ENCODE peak calls at places on chromosomes 12 and 14, in nine cellular contexts. K is activated CD4-positive, CD25-positive, alpha-beta regulatory T cell; N is stimulated activated CD4-positive, alpha-beta T cell treated with anti-CD3 and anti-CD28 coated beads, Interleukin-4, amount 100 ng/mL, for 48 hours; F is fibroblast of lung; Z is GM12891; I is colonic mucosa; J is Calu3; W is C1 segment of cervical spinal cord; A is SHP77. O is an unnamed sample.

GRCh38 chr14:20176330-20176729 is 14.4 kb upstream of the OR11G2 start:
- DNase-seq in K (no peak), N (no peak), F (no peak), Z (no peak), I (no peak), J (no peak), W (no peak), A (no peak), O (no peak)

GRCh38 chr14:61476737-61477410 is 155.5 kb downstream of the PRKCH start:
- DNase-seq in K (peak; percentile 18), N (no peak), F (peak; percentile 94), Z (no peak), I (peak; percentile 51), J (peak; percentile 57), W (peak; percentile 22), A (peak; percentile 66), O (peak; percentile 73)

GRCh38 chr12:122891661-122892525 is 4.0 kb downstream of the VPS37B start:
- DNase-seq in K (no peak), N (no peak), F (peak; percentile 85), Z (no peak), I (peak; percentile 62), J (peak; percentile 59), W (no peak), A (no peak), O (no peak)

GRCh38 chr14:32038876-32039275 is 38.2 kb upstream of the ARHGAP5 start:
- DNase-seq in K (no peak), N (no peak), F (peak; percentile 29), Z (no peak), I (no peak), J (no peak), W (no peak), A (no peak), O (no peak)

GRCh38 chr12:22656835-22657234 is 31.9 kb downstream of the ETNK1 start:
- DNase-seq in K (no peak), N (no peak), F (no peak), Z (no peak), I (no peak), J (no peak), W (no peak), A (no peak), O (no peak)

GRCh38 chr12:53268637-53269562 is 801 bp downstream of the ESPL1 start:
- DNase-seq in K (no peak), N (no peak), F (no peak), Z (no peak), I (no peak), J (no peak), W (no peak), A (no peak), O (no peak)

GRCh38 chr14:105867961-105868599 is 341.7 kb downstream of the TMEM121 start:
- DNase-seq in K (no peak), N (no peak), F (no peak), Z (no peak), I (no peak), J (no peak), W (no peak), A (no peak), O (no peak)

GRCh38 chr12:54207539-54208267 is 18.9 kb upstream of the SMUG1 start:
- DNase-seq in K (peak; percentile 48), N (peak; percentile 80), F (no peak), Z (peak; percentile 68), I (peak; percentile 75), J (peak; percentile 92), W (no peak), A (peak; percentile 56), O (no peak)

GRCh38 chr14:55201219-55202096 is 10.1 kb upstream of the DLGAP5 start:
- DNase-seq in K (no peak), N (no peak), F (no peak), Z (no peak), I (no peak), J (no peak), W (no peak), A (no peak), O (no peak)

GRCh38 chr12:110998165-110998564 is 77.8 kb upstream of the MYL2 start:
- DNase-seq in K (no peak), N (no peak), F (no peak), Z (no peak), I (no peak), J (no peak), W (no peak), A (no peak), O (no peak)

GRCh38 chr14:103847954-103848719 is 762 bp upstream of the PPP1R13B start:
- DNase-seq in K (no peak), N (no peak), F (no peak), Z (no peak), I (no peak), J (peak; percentile 15), W (peak; percentile 53), A (peak; percentile 37), O (peak; percentile 20)

GRCh38 chr14:81889529-81889928 is 355.9 kb upstream of the SEL1L start:
- DNase-seq in K (no peak), N (no peak), F (no peak), Z (no peak), I (no peak), J (no peak), W (no peak), A (no peak), O (no peak)

GRCh38 chr12:10101042-10101579 is 2.3 kb upstream of the CLEC1A start:
- DNase-seq in K (no peak), N (no peak), F (peak; percentile 33), Z (no peak), I (no peak), J (no peak), W (peak; percentile 15), A (no peak), O (no peak)

GRCh38 chr14:74589291-74589879 is 22.7 kb downstream of the LTBP2 start:
- DNase-seq in K (no peak), N (no peak), F (no peak), Z (no peak), I (no peak), J (no peak), W (no peak), A (no peak), O (no peak)

GRCh38 chr14:30385925-30386324 is 173.0 kb upstream of the G2E3 start:
- DNase-seq in K (no peak), N (no peak), F (no peak), Z (no peak), I (no peak), J (no peak), W (no peak), A (no peak), O (no peak)

GRCh38 chr12:65100140-65100539 is 21.0 kb downstream of the WIF1 start:
- DNase-seq in K (no peak), N (no peak), F (no peak), Z (no peak), I (no peak), J (peak; percentile 39), W (no peak), A (no peak), O (no peak)

GRCh38 chr12:75760481-75761324 is 249.3 kb upstream of the KRR1 start:
- DNase-seq in K (no peak), N (no peak), F (no peak), Z (no peak), I (no peak), J (no peak), W (no peak), A (no peak), O (no peak)

GRCh38 chr14:49381778-49382177 is 204.4 kb downstream of the RPS29 start:
- DNase-seq in K (no peak), N (no peak), F (no peak), Z (no peak), I (no peak), J (no peak), W (no peak), A (no peak), O (no peak)

GRCh38 chr12:121893901-121894540 is 5.4 kb downstream of the PSMD9 start:
- DNase-seq in K (no peak), N (no peak), F (peak; percentile 67), Z (no peak), I (peak; percentile 42), J (peak; percentile 64), W (no peak), A (no peak), O (no peak)

GRCh38 chr14:90242444-90242843 is 13.9 kb upstream of the PSMC1 start:
- DNase-seq in K (no peak), N (no peak), F (no peak), Z (no peak), I (no peak), J (no peak), W (no peak), A (no peak), O (no peak)

GRCh38 chr14:91354979-91355685 is 62.5 kb downstream of the CCDC88C start:
- DNase-seq in K (no peak), N (peak; percentile 44), F (no peak), Z (no peak), I (peak; percentile 56), J (no peak), W (no peak), A (peak; percentile 93), O (no peak)

GRCh38 chr14:89418976-89419375 is 1.9 kb upstream of the FOXN3 start:
- DNase-seq in K (no peak), N (no peak), F (no peak), Z (no peak), I (no peak), J (no peak), W (no peak), A (no peak), O (no peak)

GRCh38 chr14:43983721-43984120 is 523.4 kb downstream of the FSCB start:
- DNase-seq in K (no peak), N (no peak), F (no peak), Z (no peak), I (no peak), J (no peak), W (no peak), A (no peak), O (no peak)

GRCh38 chr12:73181244-73181643 is 909.1 kb downstream of the TRHDE start:
- DNase-seq in K (no peak), N (no peak), F (no peak), Z (no peak), I (no peak), J (no peak), W (no peak), A (no peak), O (no peak)

GRCh38 chr12:117596968-117597367 is 235.5 kb upstream of the NOS1 start:
- DNase-seq in K (no peak), N (no peak), F (no peak), Z (no peak), I (no peak), J (peak; percentile 16), W (no peak), A (peak; percentile 88), O (no peak)

GRCh38 chr12:70774055-70774454 is 136.8 kb upstream of the PTPRB start:
- DNase-seq in K (no peak), N (no peak), F (peak; percentile 8), Z (no peak), I (no peak), J (no peak), W (no peak), A (no peak), O (no peak)

GRCh38 chr14:53963491-53964227 is 7.0 kb upstream of the BMP4 start:
- DNase-seq in K (no peak), N (no peak), F (peak; percentile 53), Z (no peak), I (peak; percentile 45), J (peak; percentile 75), W (no peak), A (no peak), O (no peak)

GRCh38 chr14:69768873-69769272 is 1.9 kb downstream of the SRSF5 start:
- DNase-seq in K (no peak), N (no peak), F (peak; percentile 24), Z (no peak), I (no peak), J (no peak), W (no peak), A (no peak), O (no peak)

GRCh38 chr14:104436047-104436531 is 143.5 kb upstream of the C14orf180 start:
- DNase-seq in K (no peak), N (no peak), F (peak; percentile 17), Z (no peak), I (peak; percentile 36), J (peak; percentile 75), W (no peak), A (no peak), O (peak; percentile 7)

GRCh38 chr12:19191563-19191962 is 62.0 kb downstream of the PLEKHA5 start:
- DNase-seq in K (no peak), N (no peak), F (peak; percentile 49), Z (no peak), I (no peak), J (no peak), W (no peak), A (no peak), O (no peak)

GRCh38 chr12:54439521-54440255 is 20.6 kb upstream of the ITGA5 start:
- DNase-seq in K (no peak), N (no peak), F (peak; percentile 83), Z (no peak), I (no peak), J (no peak), W (no peak), A (peak; percentile 39), O (peak; percentile 43)

O was measured in globus pallidus.